ENCODE peak calls at places on chromosomes 2 and 18, in four cellular contexts. F is neuronal stem cell, N is fibroblast of lung, A is ovary. X is an unnamed sample.

GRCh38 chr2:100902833-100903405 is 83.0 kb downstream of the NPAS2 start:
- DNase-seq in N (peak; percentile 90), F (no peak), A (no peak), X (no peak)

GRCh38 chr2:234979204-234980167 is 27.7 kb downstream of the SH3BP4 start:
- DNase-seq in F (no peak), N (no peak), A (no peak), X (peak; percentile 61)

GRCh38 chr2:28627722-28628480 is 123.7 kb upstream of the PPP1CB start:
- DNase-seq in F (no peak), N (peak; percentile 67), A (no peak), X (no peak)

GRCh38 chr18:57846258-57846657 is 43.1 kb upstream of the ATP8B1 start:
- DNase-seq in F (no peak), A (no peak), N (peak; percentile 69), X (peak; percentile 59)

GRCh38 chr2:47190188-47190818 is 35.2 kb upstream of the STPG4 start:
- DNase-seq in N (no peak), F (no peak), A (no peak), X (no peak)

GRCh38 chr2:48529189-48529588 is 765 bp upstream of the STON1 start:
- DNase-seq in F (no peak), N (no peak), A (peak; percentile 54), X (no peak)

GRCh38 chr2:54435827-54436226 is 20.3 kb upstream of the SPTBN1 start:
- DNase-seq in A (no peak), N (no peak), F (no peak), X (no peak)

GRCh38 chr18:25237571-25238267 is 114.2 kb downstream of the ZNF521 start:
- DNase-seq in A (no peak), N (no peak), F (no peak), X (no peak)

GRCh38 chr2:4501525-4501924 is 798.1 kb downstream of the DCDC2C start:
- DNase-seq in A (no peak), F (no peak), N (no peak), X (no peak)

GRCh38 chr18:63444567-63444966 is 22.3 kb upstream of the VPS4B start:
- DNase-seq in A (no peak), F (no peak), N (peak; percentile 77), X (no peak)

GRCh38 chr18:21309248-21309647 is 67.2 kb downstream of the GREB1L start:
- DNase-seq in F (no peak), N (no peak), A (no peak), X (no peak)

GRCh38 chr2:55489467-55490062 is 30.0 kb upstream of the CFAP36 start:
- DNase-seq in N (no peak), F (no peak), A (no peak), X (no peak)

GRCh38 chr18:21265971-21266673 is 24.1 kb downstream of the GREB1L start:
- DNase-seq in F (no peak), N (no peak), A (no peak), X (no peak)

GRCh38 chr2:120253021-120253882 is 600 bp downstream of the RALB start:
- DNase-seq in N (peak; percentile 85), A (peak; percentile 84), F (peak; percentile 62), X (peak; percentile 76)

GRCh38 chr18:63087421-63088230 is 231.9 kb downstream of the BCL2 start:
- DNase-seq in A (no peak), F (no peak), N (no peak), X (no peak)

GRCh38 chr18:77528877-77529276 is 279.2 kb downstream of the GALR1 start:
- DNase-seq in A (no peak), F (no peak), N (no peak), X (no peak)

GRCh38 chr18:61824733-61825363 is 68.0 kb downstream of the RNF152 start:
- DNase-seq in A (no peak), N (no peak), F (no peak), X (no peak)

GRCh38 chr2:234951386-234952269 is at the start of gene SH3BP4:
- DNase-seq in F (peak; percentile 79), N (peak; percentile 81), A (peak; percentile 84), X (peak; percentile 93)

GRCh38 chr2:236405357-236405756 is 141.2 kb upstream of the ASB18 start:
- DNase-seq in N (no peak), F (no peak), A (no peak), X (no peak)

GRCh38 chr2:214358506-214358905 is 52.3 kb upstream of the VWC2L start:
- DNase-seq in A (no peak), F (no peak), N (no peak), X (no peak)

GRCh38 chr2:19359021-19359357 is 566 bp upstream of the OSR1 start:
- DNase-seq in F (no peak), A (no peak), N (no peak), X (no peak)

GRCh38 chr18:48922801-48923730 is 27.7 kb downstream of the SMAD7 start:
- DNase-seq in N (peak; percentile 84), A (peak; percentile 58), F (no peak), X (peak; percentile 55)

GRCh38 chr2:56100791-56101312 is 82.9 kb upstream of the CCDC85A start:
- DNase-seq in A (no peak), N (no peak), F (no peak), X (no peak)

GRCh38 chr2:16308816-16309215 is 356.8 kb downstream of the CYRIA start:
- DNase-seq in A (no peak), N (no peak), F (no peak), X (no peak)

GRCh38 chr2:97808816-97809215 is 95.4 kb downstream of the ZAP70 start:
- DNase-seq in A (no peak), N (no peak), F (no peak), X (no peak)

GRCh38 chr18:67265464-67266245 is 250.9 kb downstream of the DSEL start:
- DNase-seq in F (no peak), N (peak; percentile 76), A (no peak), X (no peak)

GRCh38 chr2:76980067-76980466 is 542.1 kb downstream of the LRRTM4 start:
- DNase-seq in N (no peak), A (no peak), F (no peak), X (no peak)

DNA sequence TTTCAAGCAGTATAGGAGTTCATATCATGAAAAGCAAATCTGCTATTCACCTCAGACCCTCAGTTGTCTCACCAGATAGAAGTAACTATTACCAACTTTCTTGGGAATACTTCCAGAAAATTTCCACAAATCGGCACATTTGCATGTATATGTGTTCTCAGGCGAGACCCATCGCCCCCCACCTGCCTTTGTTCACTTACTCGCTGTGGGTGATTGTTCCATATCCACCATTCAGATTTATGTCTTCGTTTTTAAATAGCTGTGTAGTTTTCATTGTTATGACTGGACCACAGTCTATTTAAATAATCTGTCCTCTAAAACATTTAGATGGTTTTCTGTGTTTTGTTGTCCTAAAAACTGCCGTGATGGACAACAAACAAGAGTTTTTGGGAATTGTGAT is 3.3 kb downstream of the TRIM54 start:
- DNase-seq in A (no peak), N (no peak), F (no peak), X (no peak)
- H3K27me3 ChIP-seq in A (no peaks in the 10 kb centered on the region), N (no peaks in the 10 kb centered on the region), F (no peaks in the 10 kb centered on the region), X (no peaks in the 10 kb centered on the region)

DNA sequence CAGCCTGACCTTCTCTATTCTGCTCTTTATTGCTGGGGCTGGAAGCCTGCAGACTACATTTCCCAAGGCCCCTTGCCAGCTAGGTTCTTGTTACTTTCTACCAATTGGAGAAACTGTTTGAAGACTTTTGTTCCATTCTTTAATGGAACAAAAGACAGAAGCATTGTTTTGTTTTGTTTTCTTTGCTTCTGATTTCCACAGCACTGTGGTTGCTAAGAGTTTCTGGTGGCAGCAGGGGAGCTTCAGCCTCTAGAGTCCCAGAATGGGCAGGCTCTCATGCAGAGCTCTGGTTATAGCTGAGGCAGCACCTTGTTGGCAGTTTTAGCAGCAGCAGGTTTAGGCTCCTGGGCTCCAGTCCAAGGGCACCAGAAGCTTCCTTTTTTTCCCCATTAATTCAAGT is 234.3 kb downstream of the ETAA1 start:
- DNase-seq in N (no peak), F (no peak), A (no peak), X (no peak)
- H3K27ac ChIP-seq in N (no peak overlapping the region), F (no peak overlapping the region), A (no peak overlapping the region), X (no peak overlapping the region)

GRCh38 chr2:157936464-157936863 is 60.3 kb upstream of the ACVR1 start:
- DNase-seq in N (no peak), F (no peak), A (no peak), X (no peak)

GRCh38 chr2:157933549-157933948 is 57.4 kb upstream of the ACVR1 start:
- DNase-seq in F (peak; percentile 11), N (no peak), A (no peak), X (no peak)

GRCh38 chr2:157932480-157933205 is 56.5 kb upstream of the ACVR1 start:
- DNase-seq in A (no peak), F (peak; percentile 91), N (no peak), X (no peak)

GRCh38 chr2:157935378-157935726 is 59.2 kb upstream of the ACVR1 start:
- DNase-seq in N (no peak), A (no peak), F (no peak), X (no peak)

DNA sequence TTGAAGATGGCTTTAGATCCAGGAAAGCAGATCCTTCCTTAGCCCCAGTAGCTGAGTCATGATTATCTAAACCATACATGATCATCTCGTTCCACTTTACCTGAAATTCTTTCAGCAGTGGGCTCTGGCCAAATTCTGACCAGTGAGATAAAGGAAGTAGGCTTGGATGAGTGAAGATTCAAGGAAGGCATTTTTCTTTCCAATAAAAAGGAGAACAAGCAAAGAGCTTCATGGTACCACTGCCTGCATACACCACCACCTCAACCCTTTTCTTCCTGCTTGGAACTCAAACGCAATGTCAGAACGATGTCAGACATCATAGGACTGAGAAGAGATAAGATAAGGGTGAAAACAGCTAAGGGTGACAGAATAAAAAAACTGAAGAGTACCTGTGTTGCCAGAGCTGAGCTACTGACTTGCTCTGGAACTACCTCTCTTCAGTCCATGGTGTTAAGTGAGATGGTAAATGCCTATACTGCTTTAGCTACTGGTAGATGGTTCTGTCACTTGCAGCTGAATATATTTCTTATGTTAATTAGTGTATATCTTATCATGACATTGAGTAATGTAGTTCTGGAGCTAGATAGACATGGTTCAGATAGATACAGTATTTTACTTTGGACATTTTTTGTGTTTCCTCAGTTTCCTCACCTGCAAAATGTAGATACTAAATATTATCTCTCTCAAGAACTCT is 58.7 kb upstream of the ACVR1 start:
- DNase-seq in N (no peak), F (no peak), A (no peak), X (no peak)
- H3K27me3 ChIP-seq in N (peaks cover 13% of the 10 kb centered on the region), F (no peaks in the 10 kb centered on the region), A (no peaks in the 10 kb centered on the region), X (no peaks in the 10 kb centered on the region)

GRCh38 chr18:56124186-56124585 is 514.2 kb downstream of the TXNL1 start:
- DNase-seq in N (peak; percentile 28), F (no peak), A (no peak), X (no peak)
- H3K27ac ChIP-seq in N (no peak overlapping the region), F (no peak overlapping the region), A (no peak overlapping the region), X (no peak overlapping the region)

DNA sequence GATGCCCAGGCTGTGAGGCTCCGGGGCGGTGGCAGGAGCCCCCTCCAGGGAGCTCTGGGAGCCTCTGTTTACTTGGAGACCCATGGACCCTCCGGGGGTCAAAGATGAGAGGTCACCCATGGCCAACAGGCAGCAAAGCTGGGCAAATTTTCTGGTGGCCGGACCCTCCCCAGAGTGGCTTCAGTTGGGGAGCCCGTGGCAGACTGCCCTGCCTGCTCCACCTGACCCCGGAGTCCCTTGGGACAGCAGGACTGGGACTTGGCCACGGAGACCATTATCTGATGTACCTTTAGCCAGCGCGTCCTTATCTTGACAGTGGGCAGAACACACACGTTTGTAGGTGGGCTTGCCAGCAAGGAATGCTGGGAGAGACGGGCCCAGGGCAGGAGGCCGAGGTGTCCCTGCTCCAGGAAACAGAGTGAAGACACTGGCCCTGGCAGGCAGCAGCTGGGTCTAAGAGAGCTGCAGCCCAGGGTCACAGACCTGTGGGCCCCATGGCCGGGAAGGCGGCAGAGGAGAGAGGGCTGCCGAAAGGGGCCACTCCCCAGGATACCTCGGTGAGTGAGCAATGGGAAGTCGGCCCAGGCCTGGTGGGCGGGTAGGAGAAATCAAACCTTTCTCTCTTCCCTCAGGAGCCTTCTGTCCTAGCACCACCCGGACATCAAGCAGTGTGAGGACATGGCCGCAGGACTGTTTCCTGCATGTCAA is at the start of the genes ABCG5 and ABCG8:
- DNase-seq in N (no peak), A (no peak), F (no peak), X (no peak)
- H3K27me3 ChIP-seq in N (peaks cover 10% of the 10 kb centered on the region), A (no peaks in the 10 kb centered on the region), F (no peaks in the 10 kb centered on the region), X (no peaks in the 10 kb centered on the region)